ENCODE peak calls at places on chromosomes 2 and 18, in four cellular contexts. Q is pons, F is A172, V is lower lobe of right lung. G is an unnamed sample.
A peak's percentile ranks its signal among the peaks of the same experiment; 100 is the strongest.

GRCh38 chr2:240810199-240810598 is 9.8 kb downstream of the KIF1A start:
- DNase-seq in V (no peak), F (no peak), Q (no peak), G (no peak)

GRCh38 chr2:28990445-28990844 is 9.3 kb downstream of the TOGARAM2 start:
- DNase-seq in Q (no peak), V (no peak), F (no peak), G (no peak)

GRCh38 chr2:13654416-13654815 is 937.7 kb downstream of the TRIB2 start:
- DNase-seq in V (no peak), Q (no peak), F (peak; percentile 42), G (no peak)

GRCh38 chr2:121094845-121095244 is 190.2 kb downstream of the TFCP2L1 start:
- DNase-seq in Q (no peak), V (no peak), F (no peak), G (no peak)

GRCh38 chr18:41660654-41661053 is 294.4 kb upstream of the PIK3C3 start:
- DNase-seq in V (no peak), F (peak; percentile 37), Q (no peak), G (no peak)

GRCh38 chr2:43524180-43524965 is 71.5 kb downstream of the THADA start:
- DNase-seq in V (no peak), F (no peak), Q (no peak), G (no peak)

GRCh38 chr2:230592775-230593174 is 119.9 kb upstream of the CAB39 start:
- DNase-seq in F (no peak), V (no peak), Q (no peak), G (no peak)

GRCh38 chr2:85248741-85249524 is 78.9 kb downstream of the TGOLN2 start:
- DNase-seq in Q (no peak), V (no peak), F (peak; percentile 92), G (no peak)

GRCh38 chr2:15914981-15915380 is 25.4 kb upstream of the MYCN start:
- DNase-seq in Q (no peak), F (no peak), V (no peak), G (no peak)

GRCh38 chr18:23884712-23885375 is 129.7 kb upstream of the TTC39C start:
- DNase-seq in V (peak; percentile 51), F (no peak), Q (no peak), G (no peak)

GRCh38 chr2:9211496-9211895 is 4.9 kb downstream of the ASAP2 start:
- DNase-seq in F (no peak), V (no peak), Q (no peak), G (no peak)

GRCh38 chr2:126655500-126656310 is at the start of gene GYPC:
- DNase-seq in F (peak; percentile 67), Q (peak; percentile 42), V (peak; percentile 76), G (peak; percentile 78)

GRCh38 chr2:206799083-206799482 is 33.7 kb downstream of the FASTKD2 start:
- DNase-seq in Q (no peak), F (no peak), V (no peak), G (no peak)

GRCh38 chr2:81894451-81894990 is 1590.0 kb upstream of the LRRTM1 start:
- DNase-seq in Q (peak; percentile 13), F (peak; percentile 59), V (no peak), G (no peak)

GRCh38 chr2:156077041-156077735 is 255.3 kb downstream of the NR4A2 start:
- DNase-seq in Q (no peak), V (no peak), F (peak; percentile 6), G (no peak)

GRCh38 chr2:70645733-70646420 is 92.3 kb upstream of the TGFA start:
- DNase-seq in V (no peak), F (no peak), Q (no peak), G (no peak)

GRCh38 chr2:102050854-102051391 is 59.2 kb downstream of the IL1R2 start:
- DNase-seq in Q (peak; percentile 76), V (peak; percentile 66), F (no peak), G (peak; percentile 79)

GRCh38 chr2:222797308-222797707 is 63.5 kb upstream of the ACSL3 start:
- DNase-seq in V (no peak), F (peak; percentile 29), Q (peak; percentile 50), G (no peak)

GRCh38 chr2:69741281-69742169 is at the start of gene ANXA4:
- DNase-seq in V (peak; percentile 93), F (peak; percentile 79), Q (no peak), G (peak; percentile 91)

GRCh38 chr2:177465400-177466138 is 73.0 kb downstream of the AGPS start:
- DNase-seq in F (no peak), Q (no peak), V (no peak), G (no peak)

GRCh38 chr2:72973566-72974435 is 56.5 kb downstream of the EMX1 start:
- DNase-seq in Q (peak; percentile 34), V (no peak), F (peak; percentile 50), G (no peak)

GRCh38 chr2:241469746-241470145 is 38.6 kb downstream of the STK25 start:
- DNase-seq in V (no peak), F (no peak), Q (no peak), G (no peak)

GRCh38 chr18:35436076-35436649 is 59.0 kb upstream of the ZNF396 start:
- DNase-seq in V (no peak), F (no peak), Q (no peak), G (no peak)

GRCh38 chr2:239876241-239876947 is 148.7 kb downstream of the NDUFA10 start:
- DNase-seq in V (no peak), F (no peak), Q (no peak), G (no peak)

GRCh38 chr2:45690223-45690622 is 38.7 kb downstream of the PRKCE start:
- DNase-seq in V (no peak), F (no peak), Q (peak; percentile 61), G (no peak)

GRCh38 chr2:149184994-149185393 is 145.4 kb upstream of the LYPD6 start:
- DNase-seq in F (no peak), Q (no peak), V (no peak), G (no peak)

GRCh38 chr2:145344076-145344724 is 824.3 kb upstream of the ZEB2 start:
- DNase-seq in F (no peak), V (no peak), Q (no peak), G (no peak)

GRCh38 chr2:71614976-71615768 is 161.8 kb downstream of the DYSF start:
- DNase-seq in Q (peak; percentile 70), V (peak; percentile 69), F (no peak), G (peak; percentile 68)

GRCh38 chr18:13137939-13138821 is 80.4 kb upstream of the LDLRAD4 start:
- DNase-seq in Q (peak; percentile 88), F (no peak), V (peak; percentile 80), G (peak; percentile 79)

GRCh38 chr2:135948642-135949355 is 36.6 kb downstream of the DARS1 start:
- DNase-seq in V (no peak), F (peak; percentile 82), Q (no peak), G (no peak)

GRCh38 chr18:69574401-69574800 is 173.7 kb downstream of the DOK6 start:
- DNase-seq in F (no peak), Q (no peak), V (no peak), G (no peak)

GRCh38 chr18:49170925-49171509 is 220.3 kb upstream of the SMAD7 start:
- DNase-seq in F (no peak), Q (peak; percentile 51), V (no peak), G (no peak)

GRCh38 chr18:23716516-23716915 is 27.3 kb downstream of the LAMA3 start:
- DNase-seq in Q (no peak), F (peak; percentile 70), V (no peak), G (no peak)